ENCODE peak calls at places on chromosomes 16 and 17, in five cellular contexts. One of them, this sample, is unnamed. For H3K27me3, the result is how much of the 10 kb centered on the place peaks cover.

GRCh38 chr16:52399116-52399515 is 147.8 kb downstream of the TOX3 start:
- DNase-seq in fibroblast of lung: no peak
- DNase-seq in heart right ventricle: no peak
- DNase-seq in psoas muscle: no peak
- DNase-seq in PC-9: no peak
- DNase-seq in this sample: no peak

GRCh38 chr16:4936181-4936990 is 562 bp downstream of the PPL start:
- DNase-seq in fibroblast of lung: no peak
- DNase-seq in heart right ventricle: no peak
- DNase-seq in psoas muscle: peak
- DNase-seq in PC-9: peak
- DNase-seq in this sample: no peak

GRCh38 chr17:81702934-81703746 is at the start of gene MRPL12:
- DNase-seq in fibroblast of lung: peak
- DNase-seq in heart right ventricle: peak
- DNase-seq in psoas muscle: peak
- DNase-seq in PC-9: peak
- DNase-seq in this sample: peak

GRCh38 chr17:67260051-67260987 is 15.3 kb upstream of the HELZ start:
- DNase-seq in fibroblast of lung: peak
- DNase-seq in heart right ventricle: peak
- DNase-seq in psoas muscle: no peak
- DNase-seq in PC-9: no peak
- DNase-seq in this sample: no peak

GRCh38 chr17:42586514-42587230 is 9.1 kb upstream of the PSMC3IP start:
- DNase-seq in fibroblast of lung: no peak
- DNase-seq in heart right ventricle: no peak
- DNase-seq in psoas muscle: no peak
- DNase-seq in PC-9: no peak
- DNase-seq in this sample: peak

GRCh38 chr16:78196527-78196926 is 97.1 kb downstream of the WWOX start:
- DNase-seq in fibroblast of lung: no peak
- DNase-seq in heart right ventricle: no peak
- DNase-seq in psoas muscle: no peak
- DNase-seq in PC-9: no peak
- DNase-seq in this sample: no peak

GRCh38 chr16:500699-501098 is 26.8 kb upstream of the CAPN15 start:
- DNase-seq in fibroblast of lung: no peak
- DNase-seq in heart right ventricle: peak
- DNase-seq in psoas muscle: no peak
- DNase-seq in PC-9: no peak
- DNase-seq in this sample: no peak

GRCh38 chr17:27602721-27603445 is 28.1 kb upstream of the LGALS9 start:
- DNase-seq in fibroblast of lung: peak
- DNase-seq in heart right ventricle: peak
- DNase-seq in psoas muscle: peak
- DNase-seq in PC-9: peak
- DNase-seq in this sample: peak

GRCh38 chr16:9040766-9041430 is 50.5 kb upstream of the HAPSTR1 start:
- DNase-seq in fibroblast of lung: no peak
- DNase-seq in heart right ventricle: no peak
- DNase-seq in psoas muscle: no peak
- DNase-seq in PC-9: no peak
- DNase-seq in this sample: no peak

DNA sequence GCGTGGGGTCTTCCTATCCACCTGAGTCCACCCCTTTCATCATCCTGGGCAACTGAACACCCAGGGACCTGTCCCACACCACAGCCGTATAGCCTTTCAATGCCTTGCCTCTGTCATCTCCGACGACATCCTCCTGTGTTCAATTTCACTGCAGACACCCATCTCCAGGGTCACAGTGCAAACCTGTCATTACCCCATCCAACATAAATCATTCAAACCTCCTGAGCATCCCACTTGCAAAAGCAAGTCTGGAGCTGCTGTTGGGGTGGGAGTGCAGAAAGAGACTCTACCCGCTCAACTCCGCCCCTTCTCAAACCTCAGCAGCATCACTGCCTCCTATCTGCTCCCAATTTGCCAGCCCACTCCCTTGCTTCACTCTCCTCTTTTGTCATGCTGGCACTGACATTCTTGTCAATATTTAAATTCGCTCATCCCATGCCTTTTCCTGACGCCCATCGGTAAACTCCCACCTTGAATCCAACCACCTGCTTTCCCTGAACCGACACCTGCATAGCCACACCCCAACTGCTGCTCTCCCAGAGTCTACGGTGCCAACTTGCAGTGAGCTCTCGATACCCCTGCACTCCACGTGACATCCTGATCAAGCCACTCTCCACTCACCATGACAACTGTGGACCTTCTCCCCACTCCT is 37.0 kb downstream of the MARF1 start:
- DNase-seq in fibroblast of lung: no peak
- DNase-seq in heart right ventricle: no peak
- DNase-seq in psoas muscle: no peak
- DNase-seq in PC-9: no peak
- DNase-seq in this sample: no peak
- H3K27me3 ChIP-seq in fibroblast of lung: under half
- H3K27me3 ChIP-seq in heart right ventricle: under half
- H3K27me3 ChIP-seq in psoas muscle: under half
- H3K27me3 ChIP-seq in PC-9: under half
- H3K27me3 ChIP-seq in this sample: under half

GRCh38 chr16:84949776-84950436 is 61.4 kb downstream of the ZDHHC7 start:
- DNase-seq in fibroblast of lung: no peak
- DNase-seq in heart right ventricle: no peak
- DNase-seq in psoas muscle: no peak
- DNase-seq in PC-9: no peak
- DNase-seq in this sample: no peak

GRCh38 chr16:84952335-84953050 is 58.8 kb downstream of the ZDHHC7 start:
- DNase-seq in fibroblast of lung: peak
- DNase-seq in heart right ventricle: peak
- DNase-seq in psoas muscle: peak
- DNase-seq in PC-9: peak
- DNase-seq in this sample: peak

GRCh38 chr16:84953051-84953746 is 58.1 kb downstream of the ZDHHC7 start:
- DNase-seq in fibroblast of lung: no peak
- DNase-seq in heart right ventricle: no peak
- DNase-seq in psoas muscle: no peak
- DNase-seq in PC-9: peak
- DNase-seq in this sample: no peak

GRCh38 chr16:84948855-84949610 is 62.3 kb downstream of the ZDHHC7 start:
- DNase-seq in fibroblast of lung: no peak
- DNase-seq in heart right ventricle: no peak
- DNase-seq in psoas muscle: no peak
- DNase-seq in PC-9: no peak
- DNase-seq in this sample: no peak

GRCh38 chr16:84950906-84951305 is 60.4 kb downstream of the ZDHHC7 start:
- DNase-seq in fibroblast of lung: no peak
- DNase-seq in heart right ventricle: no peak
- DNase-seq in psoas muscle: no peak
- DNase-seq in PC-9: peak
- DNase-seq in this sample: no peak
- TF ChIP-seq CTCF in fibroblast of lung: peak
- TF ChIP-seq CTCF in heart right ventricle: no peak
- TF ChIP-seq CTCF in psoas muscle: peak
- TF ChIP-seq CTCF in PC-9: no peak
- TF ChIP-seq CTCF in this sample: no peak

GRCh38 chr17:34445145-34445544 is 82.1 kb upstream of the CCL1 start:
- DNase-seq in fibroblast of lung: no peak
- DNase-seq in heart right ventricle: no peak
- DNase-seq in psoas muscle: no peak
- DNase-seq in PC-9: no peak
- DNase-seq in this sample: no peak
- H3K27me3 ChIP-seq in fibroblast of lung: under half
- H3K27me3 ChIP-seq in heart right ventricle: under half
- H3K27me3 ChIP-seq in psoas muscle: under half
- H3K27me3 ChIP-seq in PC-9: under half
- H3K27me3 ChIP-seq in this sample: under half

DNA sequence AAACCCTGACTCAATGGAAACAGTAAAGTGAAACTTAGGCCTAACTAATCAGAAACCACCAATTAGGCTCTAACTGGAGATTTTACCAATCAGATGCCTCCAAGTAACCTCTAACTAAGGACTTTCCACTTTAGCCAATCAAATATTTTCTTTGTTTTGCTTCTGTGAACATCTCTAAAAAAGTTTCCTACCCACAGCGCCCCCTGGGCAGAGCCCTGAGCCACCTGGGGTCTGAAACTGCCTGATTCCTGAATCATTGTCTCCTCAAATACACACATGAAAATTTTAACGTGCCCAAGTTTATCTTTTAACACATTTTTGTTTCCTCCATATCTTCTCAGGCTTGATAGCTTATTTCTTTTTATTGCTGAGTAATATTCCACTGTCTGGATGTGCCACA is 19.0 kb downstream of the ADAD2 start:
- DNase-seq in fibroblast of lung: peak
- DNase-seq in heart right ventricle: no peak
- DNase-seq in psoas muscle: no peak
- DNase-seq in PC-9: no peak
- DNase-seq in this sample: no peak
- TF ChIP-seq CTCF in fibroblast of lung: no peak
- TF ChIP-seq CTCF in heart right ventricle: no peak
- TF ChIP-seq CTCF in psoas muscle: no peak
- TF ChIP-seq CTCF in PC-9: peak
- TF ChIP-seq CTCF in this sample: no peak

DNA sequence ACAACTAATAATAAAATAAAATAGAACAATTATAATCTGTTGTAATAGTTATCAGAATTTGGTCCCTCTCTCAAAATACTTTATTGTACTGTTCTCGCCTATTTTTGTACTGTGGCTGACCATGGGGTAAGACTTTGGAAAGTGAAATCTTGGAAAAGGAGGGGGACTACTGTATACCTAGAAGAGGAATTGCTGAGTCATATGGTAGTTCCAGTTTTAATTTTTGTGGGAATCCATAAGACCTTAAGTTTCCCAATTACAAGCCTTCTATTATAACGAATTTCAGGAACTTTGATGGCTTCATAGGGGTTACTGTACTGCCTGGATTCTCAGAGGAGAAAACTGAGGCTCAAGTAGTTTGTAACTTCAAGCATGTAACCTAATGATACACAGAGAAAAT is 35.5 kb downstream of the TNRC6A start:
- DNase-seq in fibroblast of lung: no peak
- DNase-seq in heart right ventricle: no peak
- DNase-seq in psoas muscle: no peak
- DNase-seq in PC-9: no peak
- DNase-seq in this sample: no peak
- H3K27me3 ChIP-seq in fibroblast of lung: under half
- H3K27me3 ChIP-seq in heart right ventricle: under half
- H3K27me3 ChIP-seq in psoas muscle: under half
- H3K27me3 ChIP-seq in PC-9: under half
- H3K27me3 ChIP-seq in this sample: under half

GRCh38 chr17:50195196-50195865 is 6.1 kb downstream of the COL1A1 start:
- DNase-seq in fibroblast of lung: peak
- DNase-seq in heart right ventricle: no peak
- DNase-seq in psoas muscle: peak
- DNase-seq in PC-9: no peak
- DNase-seq in this sample: no peak
- TF ChIP-seq CTCF in fibroblast of lung: peak
- TF ChIP-seq CTCF in heart right ventricle: no peak
- TF ChIP-seq CTCF in psoas muscle: no peak
- TF ChIP-seq CTCF in PC-9: no peak
- TF ChIP-seq CTCF in this sample: no peak

GRCh38 chr16:13803974-13804373 is 116.0 kb upstream of the ERCC4 start:
- DNase-seq in fibroblast of lung: no peak
- DNase-seq in heart right ventricle: no peak
- DNase-seq in psoas muscle: no peak
- DNase-seq in PC-9: no peak
- DNase-seq in this sample: no peak

GRCh38 chr16:13811834-13812233 is 108.1 kb upstream of the ERCC4 start:
- DNase-seq in fibroblast of lung: no peak
- DNase-seq in heart right ventricle: no peak
- DNase-seq in psoas muscle: no peak
- DNase-seq in PC-9: no peak
- DNase-seq in this sample: no peak

GRCh38 chr16:13809765-13810164 is 110.2 kb upstream of the ERCC4 start:
- DNase-seq in fibroblast of lung: no peak
- DNase-seq in heart right ventricle: no peak
- DNase-seq in psoas muscle: no peak
- DNase-seq in PC-9: no peak
- DNase-seq in this sample: no peak

GRCh38 chr16:13808075-13808474 is 111.9 kb upstream of the ERCC4 start:
- DNase-seq in fibroblast of lung: no peak
- DNase-seq in heart right ventricle: no peak
- DNase-seq in psoas muscle: no peak
- DNase-seq in PC-9: no peak
- DNase-seq in this sample: no peak
- H3K27me3 ChIP-seq in fibroblast of lung: under half
- H3K27me3 ChIP-seq in heart right ventricle: under half
- H3K27me3 ChIP-seq in psoas muscle: under half
- H3K27me3 ChIP-seq in PC-9: half or more
- H3K27me3 ChIP-seq in this sample: under half

This sample was measured in breast epithelium.